ENCODE peak calls at places on chromosomes 4 and X, in four cellular contexts. J, O, E and T are unnamed samples. For H3K27me3, the result is how much of the 10 kb centered on the place peaks cover.

GRCh38 chrX:83860846-83861245 is at the start of gene CYLC1:
- DNase-seq in J (no peak), O (no peak), E (no peak), T (no peak)

GRCh38 chrX:40245411-40246140 is 147.8 kb upstream of the BCOR start:
- DNase-seq in J (no peak), O (no peak), E (no peak), T (no peak)

GRCh38 chr4:4216668-4217067 is 10.1 kb downstream of the OTOP1 start:
- DNase-seq in J (peak), O (no peak), E (no peak), T (no peak)

GRCh38 chrX:8845060-8845459 is 43.9 kb upstream of the FAM9A start:
- DNase-seq in J (peak), O (no peak), E (no peak), T (no peak)

GRCh38 chrX:17537652-17538301 is 162.8 kb downstream of the NHS start:
- DNase-seq in J (no peak), O (no peak), E (no peak), T (peak)

GRCh38 chrX:9855536-9856320 is 69.5 kb downstream of the SHROOM2 start:
- DNase-seq in J (no peak), O (no peak), E (no peak), T (no peak)

GRCh38 chr4:174592985-174593335 is 70.7 kb upstream of the HPGD start:
- DNase-seq in J (peak), O (peak), E (no peak), T (no peak)

GRCh38 chr4:106421441-106422296 is 53.1 kb upstream of the GIMD1 start:
- DNase-seq in J (peak), O (no peak), E (no peak), T (no peak)

GRCh38 chrX:68299923-68300322 is 133.4 kb downstream of the OPHN1 start:
- DNase-seq in J (peak), O (no peak), E (no peak), T (no peak)

GRCh38 chrX:110755061-110755460 is 40.6 kb downstream of the CHRDL1 start:
- DNase-seq in J (peak), O (no peak), E (no peak), T (no peak)

GRCh38 chr4:139606600-139607301 is 50.7 kb upstream of the SETD7 start:
- DNase-seq in J (peak), O (no peak), E (no peak), T (no peak)

GRCh38 chrX:40175416-40176255 is 77.9 kb upstream of the BCOR start:
- DNase-seq in J (no peak), O (peak), E (peak), T (no peak)

GRCh38 chr4:169619518-169619957 is 840 bp upstream of the CLCN3 start:
- DNase-seq in J (peak), O (peak), E (no peak), T (peak)

GRCh38 chrX:19280636-19281035 is 63.1 kb upstream of the PDHA1 start:
- DNase-seq in J (no peak), O (no peak), E (no peak), T (no peak)

GRCh38 chr4:33722254-33722653 is 2522.1 kb downstream of the ARAP2 start:
- DNase-seq in J (no peak), O (no peak), E (no peak), T (no peak)

GRCh38 chr4:145709336-145709735 is 29.4 kb downstream of the C4orf51 start:
- DNase-seq in J (no peak), O (no peak), E (no peak), T (no peak)

GRCh38 chr4:79764118-79764517 is 308.9 kb downstream of the ANTXR2 start:
- DNase-seq in J (no peak), O (no peak), E (no peak), T (no peak)

GRCh38 chr4:87529187-87529586 is at the start of gene SPARCL1:
- DNase-seq in J (no peak), O (no peak), E (no peak), T (peak)

GRCh38 chr4:2408976-2409375 is 9.5 kb downstream of the ZFYVE28 start:
- DNase-seq in J (no peak), O (no peak), E (no peak), T (no peak)

GRCh38 chr4:152577708-152578421 is 42.0 kb upstream of the FBXW7 start:
- DNase-seq in J (no peak), O (no peak), E (no peak), T (no peak)

GRCh38 chr4:152951348-152951747 is 15.2 kb downstream of the FHDC1 start:
- DNase-seq in J (peak), O (no peak), E (no peak), T (no peak)

GRCh38 chrX:67563469-67564448 is 19.9 kb downstream of the AR start:
- DNase-seq in J (peak), O (no peak), E (no peak), T (no peak)

GRCh38 chr4:184317234-184317918 is 99.7 kb upstream of the ENPP6 start:
- DNase-seq in J (peak), O (no peak), E (no peak), T (no peak)

DNA sequence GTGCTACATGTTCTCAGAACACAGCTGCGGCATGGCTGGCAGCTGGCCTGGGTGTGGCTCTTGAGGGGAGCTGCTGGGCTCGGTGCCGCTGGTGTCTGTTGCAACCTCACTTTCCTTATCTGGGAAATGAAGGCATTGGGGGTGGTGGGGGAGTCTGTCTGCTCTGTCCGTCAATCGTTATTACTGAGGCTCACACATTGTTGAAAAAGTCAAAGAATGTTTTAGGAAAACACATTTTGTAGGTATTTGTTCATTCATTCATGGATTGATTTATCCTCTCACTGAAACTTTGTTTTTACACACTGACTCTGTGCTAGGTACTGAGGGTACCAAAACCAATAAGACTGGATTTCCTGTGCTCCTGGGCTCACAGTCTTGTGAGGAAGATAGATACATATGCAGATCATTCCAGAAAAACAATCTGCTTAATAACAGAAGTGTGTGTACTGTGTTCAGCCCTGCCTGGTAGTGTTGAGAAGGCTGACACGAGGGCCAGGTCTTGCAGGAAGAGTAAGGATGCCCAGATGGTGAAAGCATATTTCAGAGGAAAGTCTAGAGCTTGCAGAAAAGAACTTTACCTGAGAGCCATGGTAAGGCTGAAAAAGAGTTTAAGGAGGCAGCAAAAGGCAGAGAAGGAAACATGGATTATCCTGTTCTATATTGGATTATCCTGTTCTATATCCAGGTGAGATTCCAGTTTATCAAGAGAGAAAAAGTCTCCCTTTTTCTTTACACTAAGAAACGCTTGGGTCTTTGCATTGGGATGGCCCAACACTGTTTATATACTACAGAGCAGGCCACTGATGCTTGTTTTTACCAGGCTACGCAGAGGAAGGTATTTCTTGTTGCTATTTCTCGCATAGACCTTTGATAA is 217.8 kb downstream of the PTTG2 start:
- DNase-seq in J (no peak), O (peak), E (peak), T (peak)
- H3K27ac ChIP-seq in J (no peak), O (peak), E (peak), T (peak)

DNA sequence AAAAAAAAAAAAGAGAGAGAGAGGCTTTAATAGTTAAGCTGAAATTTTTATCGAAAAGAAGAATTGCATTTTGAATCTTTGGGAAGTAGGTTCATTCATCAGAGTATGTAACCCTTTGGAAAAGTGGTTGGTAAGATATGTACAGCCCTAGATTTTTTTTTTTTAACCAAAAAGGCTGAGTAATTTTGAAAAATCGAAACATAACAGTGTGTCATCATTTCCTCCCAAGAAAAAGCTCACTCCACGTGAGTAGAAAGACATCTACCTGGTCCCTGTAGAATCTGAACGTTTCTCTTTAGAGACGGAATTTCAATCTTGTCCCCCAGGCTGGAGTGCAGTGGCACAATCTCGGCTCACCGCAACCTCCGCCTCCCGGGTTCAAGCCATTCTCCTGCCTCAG is 16.2 kb downstream of the SHOX start:
- DNase-seq in J (no peak), O (no peak), E (no peak), T (no peak)
- H3K27me3 ChIP-seq in J (under half), O (under half), E (under half), T (under half)

DNA sequence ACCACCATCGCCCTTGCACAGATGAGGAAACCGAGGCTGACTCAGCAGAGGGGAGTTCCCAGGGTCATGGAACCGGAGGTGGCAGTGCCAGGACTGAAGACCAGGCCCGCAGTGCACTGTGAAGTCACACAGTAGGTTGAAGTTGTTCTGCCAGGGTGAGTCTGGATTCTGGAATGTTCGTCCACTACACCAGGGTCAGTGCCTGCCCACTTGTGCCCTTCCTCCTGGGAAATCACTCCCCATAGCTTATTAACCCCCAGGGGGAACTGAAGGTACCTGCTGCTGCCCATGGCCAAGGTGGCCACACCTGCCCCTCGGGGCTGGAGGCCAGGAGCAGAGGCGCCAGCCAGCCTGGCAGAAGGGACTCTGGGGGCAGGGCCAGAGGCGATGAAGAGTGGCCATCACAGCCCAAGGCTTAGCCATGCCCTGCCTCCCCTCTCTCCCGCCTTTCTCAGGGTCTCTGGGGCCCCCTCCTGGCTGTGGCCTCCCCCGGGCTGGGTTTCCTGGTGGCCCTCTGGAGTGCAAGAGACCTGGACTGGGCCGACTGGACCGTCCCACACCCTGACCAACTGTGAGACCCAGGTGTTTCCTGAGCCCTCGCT is 15.1 kb upstream of the ABLIM2 start:
- DNase-seq in J (no peak), O (no peak), E (no peak), T (no peak)
- TF ChIP-seq CTCF in J (no peak), O (no peak), E (no peak), T (no peak)

DNA sequence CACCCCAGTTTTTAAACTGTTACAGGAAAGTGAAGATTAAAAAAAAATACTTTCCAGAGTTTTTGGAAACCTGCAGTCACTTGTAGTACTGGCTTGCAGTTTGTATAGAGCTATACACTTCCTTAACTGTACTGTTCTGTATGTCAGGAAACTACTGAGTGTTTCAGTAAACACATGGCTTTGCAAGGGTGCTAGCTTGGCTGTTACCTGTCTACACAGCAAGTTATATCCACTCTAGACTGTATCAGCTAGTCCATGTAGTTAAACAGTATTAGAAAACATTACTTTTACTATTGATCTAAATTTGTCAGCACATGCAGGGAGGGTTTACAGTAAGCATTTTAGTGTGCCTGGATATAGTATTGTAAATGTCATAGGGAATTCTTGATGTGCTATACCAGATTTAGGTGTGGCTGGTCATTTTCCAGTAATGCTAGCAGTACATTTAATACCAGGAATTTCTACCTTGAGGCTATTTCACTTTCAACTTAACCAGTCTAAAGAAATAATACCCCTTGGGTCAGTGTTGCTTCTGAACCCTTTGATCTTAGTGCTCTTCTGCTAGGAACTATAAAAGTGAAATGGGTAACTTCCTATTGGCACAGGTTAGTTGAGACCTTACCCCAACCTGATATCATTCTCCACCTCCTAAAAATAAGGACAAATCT is 192.3 kb upstream of the ANKRD50 start:
- DNase-seq in J (no peak), O (no peak), E (no peak), T (no peak)
- H3K27ac ChIP-seq in J (no peak), O (no peak), E (no peak), T (no peak)

GRCh38 chr4:90602728-90603127 is 475.5 kb downstream of the CCSER1 start:
- DNase-seq in J (no peak), O (no peak), E (no peak), T (no peak)
- H3K27me3 ChIP-seq in J (under half), O (under half), E (under half), T (under half)

DNA sequence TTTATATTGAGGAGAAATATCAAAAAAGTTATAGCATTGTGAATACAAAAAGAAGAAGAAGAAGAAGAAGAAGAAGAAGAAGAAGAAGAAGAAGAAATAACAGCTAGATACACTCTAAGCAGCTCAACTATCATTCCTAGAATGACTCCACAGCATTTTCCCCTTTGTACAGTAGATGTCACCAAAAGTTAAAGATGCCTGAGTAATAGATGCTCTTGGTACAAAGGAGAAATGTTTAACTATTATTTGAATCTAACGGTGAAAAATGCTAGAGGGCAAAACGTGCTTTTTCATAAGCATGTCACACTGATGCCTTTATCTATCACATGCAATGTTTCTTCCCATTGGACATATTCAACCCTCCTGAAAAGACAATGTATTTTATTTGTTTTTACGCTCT is 178.4 kb upstream of the GPRIN3 start:
- DNase-seq in J (peak), O (no peak), E (no peak), T (no peak)
- TF ChIP-seq CTCF in J (peak), O (peak), E (no peak), T (no peak)

DNA sequence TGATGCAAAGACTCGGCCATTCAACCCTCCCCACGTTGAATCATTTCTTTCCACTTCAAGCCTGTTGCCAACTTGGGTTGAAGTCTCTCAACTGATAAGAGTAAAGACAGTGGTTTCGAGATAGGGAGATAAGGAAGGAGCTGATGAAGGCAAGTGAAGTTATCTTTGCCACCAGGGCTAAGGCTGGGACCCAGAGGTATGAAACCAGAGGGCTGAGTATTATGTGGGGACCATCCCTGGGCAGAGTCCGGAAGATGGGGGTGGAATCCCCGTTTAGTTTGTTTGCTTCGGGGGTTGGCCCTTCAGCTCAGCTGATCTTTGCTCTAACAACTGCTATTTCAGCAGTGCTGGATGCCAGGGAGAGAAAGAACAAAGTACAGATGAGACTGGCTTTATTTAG is 2.3 kb upstream of the XPNPEP2 start:
- DNase-seq in J (no peak), O (no peak), E (no peak), T (no peak)
- H3K27ac ChIP-seq in J (no peak), O (no peak), E (no peak), T (no peak)

DNA sequence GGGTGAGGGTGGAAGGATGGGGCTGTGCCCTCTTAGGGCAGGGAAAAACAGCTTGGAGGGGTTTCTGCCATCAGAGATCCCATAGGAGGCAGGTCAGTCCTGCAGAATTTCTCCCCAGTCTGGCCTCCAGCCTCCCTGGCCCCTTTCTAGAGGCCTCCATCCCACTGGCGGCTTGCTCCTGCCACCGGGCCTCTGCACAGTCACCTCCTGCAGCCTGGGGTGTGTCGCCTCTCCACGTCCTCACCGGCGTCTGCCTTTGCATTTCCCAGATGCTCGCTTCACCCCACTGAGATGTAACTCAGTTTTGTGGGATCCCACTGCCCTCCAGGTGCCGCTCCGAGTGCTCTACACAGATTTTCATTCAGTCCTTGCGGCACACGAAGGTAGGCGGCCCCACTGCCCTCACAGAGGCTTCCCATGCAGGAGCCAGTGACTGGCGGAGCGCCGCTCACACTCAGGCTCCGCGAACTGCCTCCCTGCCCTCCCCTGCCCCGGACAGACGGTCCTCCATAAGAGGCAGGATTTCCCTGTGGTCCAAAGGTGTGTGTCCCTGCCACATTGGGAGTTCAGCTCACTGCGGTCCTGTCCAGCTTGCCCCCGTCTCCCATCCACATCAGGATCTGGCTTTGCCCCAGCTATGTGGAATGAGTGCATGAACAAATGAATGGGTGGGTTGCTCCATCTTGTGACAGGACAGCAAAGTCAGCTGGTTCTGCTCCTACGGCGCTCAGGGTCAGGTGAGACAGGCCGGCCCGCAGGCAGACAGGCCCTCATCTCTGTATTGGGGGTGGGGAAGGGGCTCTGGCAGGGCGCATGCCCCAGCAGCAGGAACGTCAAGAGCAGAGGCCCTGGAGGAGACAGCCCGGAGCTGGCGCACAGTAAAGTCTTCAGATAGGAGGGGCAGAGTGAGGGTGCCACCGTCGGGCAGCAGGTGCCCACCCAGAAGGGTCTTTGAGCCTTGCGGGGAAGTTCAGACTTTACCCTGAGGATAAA is 2.7 kb upstream of the TMEM271 start:
- DNase-seq in J (no peak), O (no peak), E (no peak), T (no peak)
- H3K27me3 ChIP-seq in J (under half), O (under half), E (under half), T (under half)

DNA sequence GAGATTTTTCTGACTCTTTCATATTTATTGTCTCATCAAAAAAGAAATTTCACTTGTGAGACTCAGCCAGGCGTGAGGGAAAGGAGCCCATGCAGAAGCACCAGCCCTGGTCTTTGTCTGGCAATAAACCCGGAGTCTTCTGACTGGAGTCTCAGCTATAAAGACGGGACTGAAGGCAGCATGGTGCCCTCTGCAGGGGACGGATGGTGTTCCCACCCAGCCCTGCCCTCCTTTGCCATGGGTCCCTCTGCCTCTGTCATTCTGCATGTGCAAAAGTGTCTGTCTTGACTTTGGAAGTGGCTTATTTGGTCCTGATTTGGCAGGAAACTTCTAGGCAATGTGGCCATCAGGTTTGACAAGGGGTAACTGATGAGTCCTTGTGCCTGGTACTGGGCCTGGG is 14.3 kb downstream of the ZNF185 start:
- DNase-seq in J (no peak), O (no peak), E (no peak), T (no peak)
- TF ChIP-seq CTCF in J (no peak), O (no peak), E (no peak), T (no peak)